ENCODE peak calls at places on chromosomes 1 and 21, in four cellular contexts. Y is K562, L is GM23338, V is Panc1. G is an unnamed sample.

GRCh38 chr1:210364479-210364878 is 35.8 kb downstream of the HHAT start:
- DNase-seq in Y (no peak), L (no peak), V (no peak), G (no peak)

GRCh38 chr1:1066403-1067283 is 7.5 kb downstream of the RNF223 start:
- DNase-seq in L (no peak), V (no peak), Y (no peak), G (no peak)

GRCh38 chr1:97573560-97573959 is 347.3 kb downstream of the DPYD start:
- DNase-seq in L (no peak), V (no peak), Y (no peak), G (no peak)

GRCh38 chr1:14944471-14944981 is 209.0 kb upstream of the TMEM51 start:
- DNase-seq in V (no peak), Y (no peak), L (no peak), G (no peak)

GRCh38 chr21:42003051-42003461 is 7.1 kb downstream of the ZBTB21 start:
- DNase-seq in Y (no peak), V (no peak), L (no peak), G (no peak)

GRCh38 chr1:113615425-113615824 is 143.9 kb downstream of the PHTF1 start:
- DNase-seq in V (no peak), Y (no peak), L (no peak), G (no peak)

GRCh38 chr1:221655766-221656305 is 86.1 kb downstream of the DUSP10 start:
- DNase-seq in Y (peak; percentile 53), L (no peak), V (no peak), G (no peak)

GRCh38 chr1:170097449-170097948 is 23.0 kb upstream of the KIFAP3 start:
- DNase-seq in V (no peak), L (no peak), Y (no peak), G (no peak)

GRCh38 chr1:231407537-231408396 is 14.3 kb downstream of the EGLN1 start:
- DNase-seq in Y (no peak), V (no peak), L (no peak), G (no peak)

GRCh38 chr1:110056776-110057175 is 13.7 kb downstream of the ALX3 start:
- DNase-seq in L (no peak), V (no peak), Y (no peak), G (no peak)

GRCh38 chr1:71019248-71019647 is 28.4 kb downstream of the PTGER3 start:
- DNase-seq in Y (peak; percentile 39), V (no peak), L (no peak), G (peak; percentile 68)

GRCh38 chr1:179142889-179143299 is 61.0 kb downstream of the TOR3A start:
- DNase-seq in Y (peak; percentile 7), L (no peak), V (peak; percentile 94), G (no peak)

GRCh38 chr1:198669023-198669698 is 30.3 kb downstream of the PTPRC start:
- DNase-seq in V (no peak), Y (peak; percentile 53), L (no peak), G (peak; percentile 22)

GRCh38 chr1:169974067-169974466 is 80.4 kb upstream of the SCYL3 start:
- DNase-seq in L (no peak), Y (no peak), V (no peak), G (no peak)

GRCh38 chr1:244860078-244860477 is 4.3 kb downstream of the HNRNPU start:
- DNase-seq in L (no peak), Y (no peak), V (no peak), G (no peak)

GRCh38 chr1:245380790-245381535 is 226.2 kb downstream of the KIF26B start:
- DNase-seq in Y (no peak), L (peak; percentile 63), V (no peak), G (peak; percentile 42)

GRCh38 chr1:208040714-208041393 is 129.9 kb upstream of the CD34 start:
- DNase-seq in L (no peak), V (no peak), Y (no peak), G (no peak)

GRCh38 chr1:69994261-69994660 is 211.1 kb downstream of the LRRC40 start:
- DNase-seq in L (no peak), Y (no peak), V (no peak), G (no peak)

GRCh38 chr1:36303650-36304360 is 2.4 kb upstream of the SH3D21 start:
- DNase-seq in V (no peak), L (no peak), Y (no peak), G (no peak)

GRCh38 chr21:46142581-46143473 is 12.6 kb downstream of the FTCD start:
- DNase-seq in L (no peak), V (no peak), Y (no peak), G (no peak)

GRCh38 chr21:17613242-17613676 is 558 bp upstream of the BTG3 start:
- DNase-seq in L (no peak), Y (no peak), V (no peak), G (no peak)

GRCh38 chr1:21641537-21641936 is 27.6 kb downstream of the RAP1GAP start:
- DNase-seq in L (no peak), Y (no peak), V (no peak), G (no peak)

GRCh38 chr1:51270751-51271150 is 34.7 kb downstream of the RNF11 start:
- DNase-seq in V (no peak), L (no peak), Y (no peak), G (no peak)

GRCh38 chr1:6782151-6782550 is 3.1 kb upstream of the CAMTA1 start:
- DNase-seq in L (no peak), Y (no peak), V (no peak), G (no peak)

GRCh38 chr1:163361123-163361934 is 39.6 kb downstream of the NUF2 start:
- DNase-seq in V (no peak), Y (peak; percentile 30), L (peak; percentile 69), G (peak; percentile 27)

GRCh38 chr1:79604490-79605198 is 598.1 kb upstream of the ADGRL4 start:
- DNase-seq in V (no peak), L (peak; percentile 21), Y (no peak), G (no peak)

GRCh38 chr1:159835366-159835765 is 8.7 kb downstream of the SLAMF8 start:
- DNase-seq in V (no peak), Y (no peak), L (no peak), G (no peak)

GRCh38 chr1:55015123-55015522 is 16.4 kb downstream of the BSND start:
- DNase-seq in L (no peak), Y (no peak), V (no peak), G (no peak)
- H3K27ac ChIP-seq in L (no peak overlapping the region), Y (no peak overlapping the region), V (no peak overlapping the region), G (no peak overlapping the region)

GRCh38 chr1:31443673-31444072 is 30.7 kb downstream of the SERINC2 start:
- DNase-seq in L (no peak), V (no peak), Y (no peak), G (no peak)

GRCh38 chr1:31445951-31446350 is 32.9 kb downstream of the SERINC2 start:
- DNase-seq in L (no peak), Y (no peak), V (no peak), G (no peak)

GRCh38 chr1:31442648-31442994 is 29.6 kb downstream of the SERINC2 start:
- DNase-seq in L (no peak), Y (no peak), V (no peak), G (no peak)

GRCh38 chr1:31447210-31447609 is 34.2 kb downstream of the SERINC2 start:
- DNase-seq in Y (peak; percentile 32), L (no peak), V (no peak), G (no peak)

GRCh38 chr1:31444725-31445448 is 31.9 kb downstream of the SERINC2 start:
- DNase-seq in Y (peak; percentile 25), L (no peak), V (no peak), G (no peak)
- TF ChIP-seq REST in Y (no peak), L (no peak), V (no peak), G (no peak)

DNA sequence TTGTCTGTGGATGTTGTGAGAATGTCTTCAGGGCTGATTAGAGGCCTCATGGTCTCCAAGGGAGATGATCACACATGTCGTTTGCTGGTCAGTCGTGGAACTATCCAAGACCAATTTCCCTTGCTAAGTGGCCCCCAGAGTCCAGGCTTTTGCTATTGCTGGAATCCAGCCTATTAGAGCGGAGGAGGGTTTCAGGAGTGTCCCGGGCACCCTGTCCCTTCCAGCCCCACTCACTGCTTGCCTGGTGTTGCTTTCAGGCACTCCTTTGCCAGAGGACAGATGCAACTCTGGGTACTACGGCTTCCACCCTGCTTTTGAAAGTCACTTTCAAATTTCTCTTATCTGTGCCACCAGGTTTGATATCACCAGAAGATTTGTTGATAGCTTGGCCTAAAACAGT is 149.1 kb downstream of the NOS1AP start:
- DNase-seq in Y (no peak), L (no peak), V (no peak), G (no peak)
- H3K27ac ChIP-seq in Y (no peak overlapping the region), L (no peak overlapping the region), V (peak overlapping the region; percentile 98), G (no peak overlapping the region)

DNA sequence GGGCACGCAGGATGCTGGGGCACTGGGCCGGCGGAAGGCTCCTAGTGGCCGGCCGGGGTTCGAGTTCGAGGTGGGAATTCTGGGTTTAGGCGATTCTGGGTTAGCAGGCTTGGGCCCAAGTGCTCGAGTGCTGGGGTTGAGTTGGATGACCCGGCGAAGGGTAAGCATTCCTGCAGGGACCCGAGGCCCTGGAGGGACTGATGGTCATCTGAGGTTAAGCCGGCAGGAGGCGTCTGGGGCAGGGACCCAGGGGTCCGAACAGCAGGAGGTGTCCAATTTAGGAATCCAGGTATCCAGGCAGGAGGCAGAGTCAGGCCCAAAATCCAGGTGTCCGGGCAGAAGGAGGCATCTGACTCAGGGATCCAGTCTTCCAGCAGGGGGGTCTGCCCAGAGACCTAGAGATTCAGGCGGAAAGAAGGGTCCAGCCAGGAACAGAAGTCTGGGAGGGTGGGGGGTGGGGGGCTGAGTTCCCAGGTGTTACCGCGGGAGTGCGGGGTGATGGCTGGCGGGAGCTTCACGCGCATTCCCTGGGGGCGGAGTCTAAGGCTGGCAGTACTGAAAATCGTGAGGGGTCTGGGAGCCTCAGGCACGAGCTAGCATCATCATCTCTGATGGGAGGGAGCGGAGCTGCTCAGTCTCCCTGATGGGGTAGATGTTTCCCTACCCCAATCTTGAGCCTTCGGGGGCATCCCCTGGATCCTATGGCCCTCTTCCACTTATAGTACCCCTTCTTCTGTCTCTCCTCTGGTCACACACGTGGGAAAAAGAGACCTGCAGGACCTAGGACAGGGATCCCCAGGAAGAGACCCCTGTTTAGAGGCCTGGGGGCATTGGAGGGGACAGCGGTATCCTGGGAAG is 585 bp downstream of the GPR3 start:
- DNase-seq in Y (peak; percentile 63), V (no peak), L (peak; percentile 72), G (peak; percentile 72)
- TF ChIP-seq REST in Y (no peak), V (no peak), L (no peak), G (no peak)

GRCh38 chr1:214777364-214777763 is 174.4 kb downstream of the CENPF start:
- DNase-seq in Y (no peak), L (no peak), V (no peak), G (no peak)
- H3K27ac ChIP-seq in Y (no peak overlapping the region), L (no peak overlapping the region), V (no peak overlapping the region), G (no peak overlapping the region)

DNA sequence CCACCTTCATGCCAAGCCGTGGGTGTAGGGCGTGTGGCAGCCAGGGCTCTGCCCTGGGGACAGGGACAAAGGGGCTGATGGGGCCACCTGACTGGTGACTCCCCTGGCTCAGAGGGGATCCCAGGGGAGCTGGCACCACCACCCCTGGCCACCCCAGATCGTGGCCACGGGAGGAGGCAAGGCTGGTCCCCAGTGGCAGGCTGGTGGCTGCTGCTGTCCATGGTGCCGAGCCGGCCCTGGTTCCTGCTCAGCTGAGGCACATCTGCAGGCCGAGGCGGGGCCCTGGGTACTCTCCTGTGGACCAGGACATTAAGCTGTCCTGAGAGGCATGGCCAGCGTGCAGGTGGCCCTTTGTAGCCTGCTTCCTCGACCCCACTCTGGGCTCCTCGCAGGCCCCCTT is 6.5 kb downstream of the PLCH2 start:
- DNase-seq in V (no peak), L (no peak), Y (no peak), G (no peak)
- TF ChIP-seq REST in V (peak; percentile 99), L (peak; percentile 73), Y (peak; percentile 93), G (peak; percentile 88)